ENCODE peak calls at places on chromosomes 4 and X, in ten cellular contexts. One of them, this sample, is unnamed. For H3K36me3 and H3K4me1, the result is how much of the 10 kb centered on the place peaks cover.

GRCh38 chr4:121642876-121643585 is 53.7 kb downstream of the ANXA5 start:
- DNase-seq in PC-3: no peak
- DNase-seq in cardiac muscle cell: no peak
- DNase-seq in mammary epithelial cell: no peak
- DNase-seq in sigmoid colon: no peak
- DNase-seq in lung: no peak
- DNase-seq in mesenchymal stem cell: no peak
- DNase-seq in right lobe of liver: no peak
- DNase-seq in OCI-LY7: no peak
- DNase-seq in GM23248: no peak
- DNase-seq in this sample: no peak

GRCh38 chr4:183444953-183445543 is 612 bp downstream of the CDKN2AIP start:
- DNase-seq in lung: peak
- DNase-seq in sigmoid colon: peak
- DNase-seq in right lobe of liver: peak
- DNase-seq in OCI-LY7: peak
- DNase-seq in PC-3: peak
- DNase-seq in cardiac muscle cell: peak
- DNase-seq in GM23248: peak
- DNase-seq in mammary epithelial cell: no peak
- DNase-seq in mesenchymal stem cell: no peak
- DNase-seq in this sample: no peak

GRCh38 chrX:24117288-24117687 is 32.2 kb upstream of the ZFX start:
- DNase-seq in mesenchymal stem cell: peak
- DNase-seq in sigmoid colon: peak
- DNase-seq in right lobe of liver: no peak
- DNase-seq in PC-3: peak
- DNase-seq in GM23248: peak
- DNase-seq in lung: no peak
- DNase-seq in OCI-LY7: no peak
- DNase-seq in mammary epithelial cell: peak
- DNase-seq in cardiac muscle cell: peak
- DNase-seq in this sample: no peak

GRCh38 chr4:179200681-179201080 is 1758.4 kb upstream of the AGA start:
- DNase-seq in right lobe of liver: no peak
- DNase-seq in PC-3: no peak
- DNase-seq in cardiac muscle cell: no peak
- DNase-seq in GM23248: no peak
- DNase-seq in lung: no peak
- DNase-seq in OCI-LY7: no peak
- DNase-seq in mesenchymal stem cell: no peak
- DNase-seq in mammary epithelial cell: no peak
- DNase-seq in sigmoid colon: no peak
- DNase-seq in this sample: no peak

GRCh38 chr4:184805462-184806245 is 20.1 kb downstream of the ACSL1 start:
- DNase-seq in sigmoid colon: no peak
- DNase-seq in mammary epithelial cell: no peak
- DNase-seq in PC-3: peak
- DNase-seq in lung: peak
- DNase-seq in right lobe of liver: peak
- DNase-seq in OCI-LY7: no peak
- DNase-seq in GM23248: no peak
- DNase-seq in cardiac muscle cell: no peak
- DNase-seq in mesenchymal stem cell: no peak
- DNase-seq in this sample: no peak

GRCh38 chr4:63049726-63050125 is 1359.5 kb downstream of the TECRL start:
- DNase-seq in right lobe of liver: no peak
- DNase-seq in OCI-LY7: no peak
- DNase-seq in GM23248: no peak
- DNase-seq in mammary epithelial cell: no peak
- DNase-seq in mesenchymal stem cell: no peak
- DNase-seq in cardiac muscle cell: no peak
- DNase-seq in PC-3: no peak
- DNase-seq in lung: no peak
- DNase-seq in sigmoid colon: no peak
- DNase-seq in this sample: no peak

GRCh38 chrX:22220941-22221340 is 51.8 kb upstream of the CBLL2 start:
- DNase-seq in GM23248: peak
- DNase-seq in right lobe of liver: no peak
- DNase-seq in sigmoid colon: no peak
- DNase-seq in lung: no peak
- DNase-seq in mesenchymal stem cell: peak
- DNase-seq in PC-3: peak
- DNase-seq in cardiac muscle cell: peak
- DNase-seq in OCI-LY7: no peak
- DNase-seq in mammary epithelial cell: peak
- DNase-seq in this sample: no peak

GRCh38 chr4:164396439-164396838 is 357.5 kb upstream of the SMIM31 start:
- DNase-seq in right lobe of liver: no peak
- DNase-seq in GM23248: no peak
- DNase-seq in mesenchymal stem cell: no peak
- DNase-seq in OCI-LY7: no peak
- DNase-seq in cardiac muscle cell: no peak
- DNase-seq in sigmoid colon: no peak
- DNase-seq in PC-3: peak
- DNase-seq in lung: no peak
- DNase-seq in mammary epithelial cell: no peak
- DNase-seq in this sample: no peak

GRCh38 chrX:136046295-136046894 is 61.2 kb downstream of the SLC9A6 start:
- DNase-seq in right lobe of liver: no peak
- DNase-seq in sigmoid colon: no peak
- DNase-seq in mammary epithelial cell: no peak
- DNase-seq in PC-3: peak
- DNase-seq in GM23248: no peak
- DNase-seq in lung: no peak
- DNase-seq in cardiac muscle cell: peak
- DNase-seq in OCI-LY7: no peak
- DNase-seq in mesenchymal stem cell: no peak
- DNase-seq in this sample: no peak

GRCh38 chrX:120755066-120755846 is 120.4 kb downstream of the CT47B1 start:
- DNase-seq in mammary epithelial cell: no peak
- DNase-seq in cardiac muscle cell: no peak
- DNase-seq in OCI-LY7: peak
- DNase-seq in lung: no peak
- DNase-seq in sigmoid colon: no peak
- DNase-seq in right lobe of liver: no peak
- DNase-seq in mesenchymal stem cell: no peak
- DNase-seq in GM23248: no peak
- DNase-seq in PC-3: no peak
- DNase-seq in this sample: peak

GRCh38 chr4:89753601-89754066 is 83.3 kb downstream of the SNCA start:
- DNase-seq in cardiac muscle cell: peak
- DNase-seq in OCI-LY7: no peak
- DNase-seq in sigmoid colon: no peak
- DNase-seq in lung: no peak
- DNase-seq in mesenchymal stem cell: peak
- DNase-seq in mammary epithelial cell: peak
- DNase-seq in right lobe of liver: no peak
- DNase-seq in PC-3: peak
- DNase-seq in GM23248: peak
- DNase-seq in this sample: no peak

GRCh38 chr4:158302076-158302866 is 92.0 kb downstream of the TMEM144 start:
- DNase-seq in OCI-LY7: no peak
- DNase-seq in lung: no peak
- DNase-seq in GM23248: peak
- DNase-seq in mesenchymal stem cell: no peak
- DNase-seq in right lobe of liver: no peak
- DNase-seq in cardiac muscle cell: peak
- DNase-seq in PC-3: peak
- DNase-seq in mammary epithelial cell: peak
- DNase-seq in sigmoid colon: no peak
- DNase-seq in this sample: no peak

GRCh38 chrX:11770320-11770719 is 12.3 kb downstream of the MSL3 start:
- DNase-seq in PC-3: peak
- DNase-seq in right lobe of liver: no peak
- DNase-seq in lung: no peak
- DNase-seq in OCI-LY7: peak
- DNase-seq in mammary epithelial cell: peak
- DNase-seq in cardiac muscle cell: peak
- DNase-seq in mesenchymal stem cell: peak
- DNase-seq in GM23248: peak
- DNase-seq in sigmoid colon: no peak
- DNase-seq in this sample: peak

GRCh38 chr4:10167201-10167600 is 50.6 kb upstream of the WDR1 start:
- DNase-seq in PC-3: no peak
- DNase-seq in OCI-LY7: no peak
- DNase-seq in lung: no peak
- DNase-seq in mesenchymal stem cell: no peak
- DNase-seq in mammary epithelial cell: no peak
- DNase-seq in GM23248: no peak
- DNase-seq in right lobe of liver: no peak
- DNase-seq in cardiac muscle cell: no peak
- DNase-seq in sigmoid colon: no peak
- DNase-seq in this sample: no peak

DNA sequence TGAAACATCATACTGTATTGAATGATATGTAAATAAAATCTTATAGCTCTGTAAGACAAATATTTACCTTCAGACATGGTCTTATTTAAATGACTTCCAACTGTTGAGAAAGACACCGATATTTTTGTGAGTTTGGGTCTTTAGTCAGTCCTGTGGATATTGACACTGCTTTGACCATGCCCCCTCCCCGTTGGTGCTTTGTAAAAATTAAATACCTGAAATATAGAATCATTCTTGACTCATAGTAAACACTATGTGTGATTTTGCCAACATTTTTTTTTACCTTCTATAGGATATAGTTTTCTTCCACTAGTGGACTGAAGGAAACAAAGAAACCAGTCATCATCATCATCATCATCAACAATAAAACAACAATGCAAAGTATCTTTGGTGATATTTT is 114.3 kb upstream of the HS3ST1 start:
- DNase-seq in PC-3: peak
- DNase-seq in cardiac muscle cell: no peak
- DNase-seq in mesenchymal stem cell: no peak
- DNase-seq in sigmoid colon: no peak
- DNase-seq in mammary epithelial cell: no peak
- DNase-seq in GM23248: no peak
- DNase-seq in right lobe of liver: no peak
- DNase-seq in OCI-LY7: no peak
- DNase-seq in lung: no peak
- DNase-seq in this sample: no peak
- H3K27ac ChIP-seq in PC-3: peak
- H3K27ac ChIP-seq in cardiac muscle cell: no peak
- H3K27ac ChIP-seq in mesenchymal stem cell: no peak
- H3K27ac ChIP-seq in sigmoid colon: no peak
- H3K27ac ChIP-seq in mammary epithelial cell: peak
- H3K27ac ChIP-seq in GM23248: no peak
- H3K27ac ChIP-seq in right lobe of liver: no peak
- H3K27ac ChIP-seq in OCI-LY7: no peak
- H3K27ac ChIP-seq in lung: no peak
- H3K27ac ChIP-seq in this sample: no peak

DNA sequence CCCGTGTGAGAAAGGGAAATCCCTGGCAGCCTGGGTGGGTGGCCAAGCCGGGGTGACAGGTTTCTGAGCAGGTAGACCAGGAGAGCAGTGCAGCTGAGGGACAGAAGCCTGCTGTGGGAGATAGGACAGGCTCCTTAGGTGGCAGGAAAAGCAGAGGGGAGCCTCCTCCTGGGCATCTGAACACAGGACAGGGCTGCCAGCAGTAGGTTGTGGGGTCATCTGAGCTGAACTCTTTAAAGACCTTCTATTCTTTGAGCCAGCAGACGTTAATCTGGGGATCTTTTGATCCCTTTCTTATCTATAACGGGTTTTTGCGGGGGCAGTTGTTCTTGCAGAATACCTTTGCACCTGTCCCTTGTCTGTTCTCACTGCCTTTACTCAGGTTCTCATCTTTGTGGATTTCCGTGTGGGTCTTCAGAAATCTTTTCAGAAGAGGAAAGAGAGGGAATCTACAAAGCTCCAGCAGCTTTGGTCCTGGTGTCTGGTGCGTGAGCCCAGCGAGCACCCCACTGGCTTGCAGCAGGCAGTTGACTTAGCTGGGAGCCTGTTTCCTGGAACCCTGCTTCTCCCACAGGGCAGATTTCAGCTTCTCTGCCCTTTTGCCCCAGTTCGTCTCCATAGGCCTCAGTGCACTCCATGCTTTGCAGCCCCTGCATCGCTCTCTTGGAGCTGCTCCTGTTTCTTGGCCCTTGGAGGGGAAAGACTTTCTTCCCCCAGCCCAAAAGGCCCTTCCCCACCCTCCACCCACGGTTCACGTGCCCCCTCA is 35.8 kb upstream of the TADA2B start:
- DNase-seq in cardiac muscle cell: no peak
- DNase-seq in PC-3: no peak
- DNase-seq in mesenchymal stem cell: no peak
- DNase-seq in right lobe of liver: no peak
- DNase-seq in lung: no peak
- DNase-seq in GM23248: no peak
- DNase-seq in OCI-LY7: no peak
- DNase-seq in mammary epithelial cell: no peak
- DNase-seq in sigmoid colon: no peak
- DNase-seq in this sample: no peak
- H3K36me3 ChIP-seq in cardiac muscle cell: under half
- H3K36me3 ChIP-seq in PC-3: under half
- H3K36me3 ChIP-seq in mesenchymal stem cell: half or more
- H3K36me3 ChIP-seq in right lobe of liver: under half
- H3K36me3 ChIP-seq in lung: under half
- H3K36me3 ChIP-seq in GM23248: under half
- H3K36me3 ChIP-seq in OCI-LY7: half or more
- H3K36me3 ChIP-seq in mammary epithelial cell: under half
- H3K36me3 ChIP-seq in sigmoid colon: half or more
- H3K36me3 ChIP-seq in this sample: under half

GRCh38 chr4:87011340-87012034 is 76.7 kb downstream of the AFF1 start:
- DNase-seq in GM23248: peak
- DNase-seq in right lobe of liver: no peak
- DNase-seq in lung: no peak
- DNase-seq in mammary epithelial cell: peak
- DNase-seq in sigmoid colon: no peak
- DNase-seq in cardiac muscle cell: peak
- DNase-seq in PC-3: peak
- DNase-seq in mesenchymal stem cell: peak
- DNase-seq in OCI-LY7: no peak
- DNase-seq in this sample: no peak
- H3K4me1 ChIP-seq in GM23248: half or more
- H3K4me1 ChIP-seq in right lobe of liver: half or more
- H3K4me1 ChIP-seq in lung: under half
- H3K4me1 ChIP-seq in mammary epithelial cell: under half
- H3K4me1 ChIP-seq in sigmoid colon: half or more
- H3K4me1 ChIP-seq in cardiac muscle cell: half or more
- H3K4me1 ChIP-seq in PC-3: under half
- H3K4me1 ChIP-seq in mesenchymal stem cell: under half
- H3K4me1 ChIP-seq in OCI-LY7: half or more
- H3K4me1 ChIP-seq in this sample: under half

GRCh38 chrX:73131276-73131675 is 52.0 kb upstream of the PABPC1L2A start:
- DNase-seq in mammary epithelial cell: no peak
- DNase-seq in cardiac muscle cell: no peak
- DNase-seq in PC-3: no peak
- DNase-seq in GM23248: no peak
- DNase-seq in OCI-LY7: no peak
- DNase-seq in mesenchymal stem cell: no peak
- DNase-seq in lung: no peak
- DNase-seq in right lobe of liver: no peak
- DNase-seq in sigmoid colon: no peak
- DNase-seq in this sample: no peak
- H3K27ac ChIP-seq in mammary epithelial cell: no peak
- H3K27ac ChIP-seq in cardiac muscle cell: no peak
- H3K27ac ChIP-seq in PC-3: no peak
- H3K27ac ChIP-seq in GM23248: no peak
- H3K27ac ChIP-seq in OCI-LY7: no peak
- H3K27ac ChIP-seq in mesenchymal stem cell: no peak
- H3K27ac ChIP-seq in lung: no peak
- H3K27ac ChIP-seq in right lobe of liver: no peak
- H3K27ac ChIP-seq in sigmoid colon: no peak
- H3K27ac ChIP-seq in this sample: no peak

GRCh38 chr4:60891947-60892346 is 308.2 kb upstream of the ADGRL3 start:
- DNase-seq in PC-3: no peak
- DNase-seq in GM23248: no peak
- DNase-seq in sigmoid colon: no peak
- DNase-seq in mesenchymal stem cell: no peak
- DNase-seq in right lobe of liver: no peak
- DNase-seq in mammary epithelial cell: no peak
- DNase-seq in OCI-LY7: no peak
- DNase-seq in cardiac muscle cell: no peak
- DNase-seq in lung: no peak
- DNase-seq in this sample: no peak
- H3K36me3 ChIP-seq in PC-3: under half
- H3K36me3 ChIP-seq in GM23248: under half
- H3K36me3 ChIP-seq in sigmoid colon: under half
- H3K36me3 ChIP-seq in mesenchymal stem cell: under half
- H3K36me3 ChIP-seq in right lobe of liver: under half
- H3K36me3 ChIP-seq in mammary epithelial cell: under half
- H3K36me3 ChIP-seq in OCI-LY7: under half
- H3K36me3 ChIP-seq in cardiac muscle cell: under half
- H3K36me3 ChIP-seq in lung: under half
- H3K36me3 ChIP-seq in this sample: under half